ENCODE peak calls at places on chromosome 13, in eight cellular contexts. F is gastrocnemius medialis, R is colonic mucosa, V is ascending aorta, I is psoas muscle, U is thoracic aorta, A is A673, N is heart left ventricle. Y is an unnamed sample.
A peak's percentile ranks its signal among the peaks of the same experiment; 100 is the strongest.

GRCh38 chr13:37386276-37386675 is 212.3 kb downstream of the POSTN start:
- DNase-seq in N (no peak), R (no peak), U (no peak), V (no peak), I (no peak), A (no peak), F (no peak), Y (no peak)

GRCh38 chr13:40388617-40389016 is 277.8 kb downstream of the FOXO1 start:
- DNase-seq in R (peak; percentile 27), A (no peak), F (peak; percentile 48), N (no peak), I (no peak), V (peak; percentile 72), U (no peak), Y (peak; percentile 54)

GRCh38 chr13:64078480-64078936 is 2662.9 kb upstream of the PCDH20 start:
- DNase-seq in N (no peak), R (no peak), I (no peak), U (no peak), A (no peak), F (no peak), V (no peak), Y (no peak)

GRCh38 chr13:28429685-28430290 is 65.1 kb downstream of the FLT1 start:
- DNase-seq in F (no peak), I (no peak), V (no peak), U (no peak), A (peak; percentile 38), R (no peak), N (no peak), Y (no peak)

GRCh38 chr13:113629814-113630213 is 28.2 kb downstream of the ATP4B start:
- DNase-seq in R (no peak), F (no peak), I (no peak), A (no peak), N (no peak), U (no peak), V (no peak), Y (peak; percentile 32)

GRCh38 chr13:106471957-106472543 is 63.4 kb downstream of the EFNB2 start:
- DNase-seq in R (peak; percentile 69), A (no peak), I (no peak), N (no peak), U (peak; percentile 62), F (no peak), V (peak; percentile 85), Y (no peak)

GRCh38 chr13:113119822-113120189 is 2.8 kb upstream of the F10 start:
- DNase-seq in N (no peak), F (no peak), I (no peak), A (no peak), U (no peak), V (peak; percentile 50), R (no peak), Y (no peak)

GRCh38 chr13:79470666-79471065 is 10.3 kb upstream of the NDFIP2 start:
- DNase-seq in V (no peak), F (no peak), A (no peak), R (no peak), N (no peak), I (no peak), U (no peak), Y (no peak)

GRCh38 chr13:26965976-26966375 is 205.4 kb upstream of the GPR12 start:
- DNase-seq in U (no peak), V (no peak), F (no peak), N (peak; percentile 84), A (peak; percentile 69), R (no peak), I (peak; percentile 69), Y (peak; percentile 69)

GRCh38 chr13:26335158-26335557 is 81.2 kb downstream of the CDK8 start:
- DNase-seq in R (no peak), N (no peak), F (no peak), V (no peak), A (no peak), I (no peak), U (no peak), Y (no peak)

GRCh38 chr13:37009692-37010091 is 9.1 kb downstream of the EXOSC8 start:
- DNase-seq in F (no peak), U (no peak), R (no peak), I (no peak), V (no peak), A (no peak), N (no peak), Y (no peak)

GRCh38 chr13:43879323-43880181 is at the start of the genes CCDC122 and LACC1:
- DNase-seq in I (peak; percentile 90), F (peak; percentile 64), U (peak; percentile 58), N (peak; percentile 83), R (peak; percentile 78), A (peak; percentile 77), V (peak; percentile 90), Y (peak; percentile 92)

GRCh38 chr13:103246581-103247200 is 180.5 kb upstream of the SLC10A2 start:
- DNase-seq in N (no peak), R (no peak), U (no peak), I (no peak), F (no peak), A (no peak), V (no peak), Y (no peak)

GRCh38 chr13:102677122-102677521 is 17.7 kb downstream of the METTL21C start:
- DNase-seq in U (no peak), I (no peak), A (no peak), R (no peak), N (no peak), F (peak; percentile 44), V (no peak), Y (no peak)

DNA sequence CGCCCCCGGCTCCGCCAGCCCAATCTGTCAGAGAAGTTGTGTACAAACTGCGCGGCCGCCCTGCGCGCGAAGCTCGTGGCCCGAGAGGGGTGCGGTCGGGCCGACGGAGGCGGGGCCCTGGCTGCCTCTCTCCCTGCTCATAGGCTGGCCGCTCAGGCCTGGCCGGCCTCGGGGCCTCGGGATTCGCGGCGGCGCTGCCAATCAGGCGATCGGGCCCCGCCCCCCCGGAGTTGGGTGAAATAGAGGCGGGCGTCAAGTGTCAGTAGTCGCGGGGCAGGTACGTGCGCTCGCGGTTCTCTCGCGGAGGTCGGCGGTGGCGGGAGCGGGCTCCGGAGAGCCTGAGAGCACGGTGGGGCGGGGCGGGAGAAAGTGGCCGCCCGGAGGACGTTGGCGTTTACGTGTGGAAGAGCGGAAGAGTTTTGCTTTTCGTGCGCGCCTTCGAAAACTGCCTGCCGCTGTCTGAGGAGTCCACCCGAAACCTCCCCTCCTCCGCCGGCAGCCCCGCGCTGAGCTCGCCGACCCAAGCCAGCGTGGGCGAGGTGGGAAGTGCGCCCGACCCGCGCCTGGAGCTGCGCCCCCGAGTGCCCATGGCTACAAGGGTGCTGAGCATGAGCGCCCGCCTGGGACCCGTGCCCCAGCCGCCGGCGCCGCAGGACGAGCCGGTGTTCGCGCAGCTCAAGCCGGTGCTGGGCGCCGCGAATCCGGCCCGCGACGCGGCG is at the start of gene KLF5:
- DNase-seq in A (peak; percentile 98), I (peak; percentile 98), U (peak; percentile 86), F (peak; percentile 98), N (peak; percentile 95), V (peak; percentile 99), R (peak; percentile 99), Y (peak; percentile 97)
- TF ChIP-seq CTCF in A (no peak), I (no peak), U (no peak), F (no peak), N (peak; percentile 6), V (no peak), R (no peak), Y (no peak)

GRCh38 chr13:73073050-73073449 is 14.2 kb downstream of the KLF5 start:
- DNase-seq in A (peak; percentile 11), R (peak; percentile 28), N (no peak), I (no peak), V (no peak), F (no peak), U (no peak), Y (no peak)

GRCh38 chr13:73076013-73076412 is 17.2 kb downstream of the KLF5 start:
- DNase-seq in A (no peak), I (no peak), N (no peak), U (no peak), F (no peak), V (no peak), R (no peak), Y (no peak)

GRCh38 chr13:73072501-73072900 is 13.7 kb downstream of the KLF5 start:
- DNase-seq in I (no peak), A (no peak), R (peak; percentile 18), N (no peak), F (no peak), U (no peak), V (no peak), Y (no peak)

GRCh38 chr13:73075546-73075945 is 16.7 kb downstream of the KLF5 start:
- DNase-seq in I (no peak), V (no peak), U (no peak), N (no peak), F (no peak), R (peak; percentile 42), A (no peak), Y (no peak)

GRCh38 chr13:73074101-73074500 is 15.3 kb downstream of the KLF5 start:
- DNase-seq in I (no peak), N (no peak), U (no peak), F (no peak), A (peak; percentile 45), V (no peak), R (peak; percentile 12), Y (no peak)
- H3K4me1 ChIP-seq in I (no peaks in the 10 kb centered on the region), N (no peaks in the 10 kb centered on the region), U (peaks cover 12% of the 10 kb centered on the region), F (peaks cover 11% of the 10 kb centered on the region), A (peaks cover 42% of the 10 kb centered on the region), V (no peaks in the 10 kb centered on the region), R (peaks cover 5% of the 10 kb centered on the region), Y (no peaks in the 10 kb centered on the region)

GRCh38 chr13:110942248-110942981 is 27.5 kb upstream of the ANKRD10 start:
- DNase-seq in A (no peak), R (no peak), U (no peak), N (no peak), F (no peak), I (no peak), V (no peak), Y (no peak)

GRCh38 chr13:110932588-110932987 is 17.7 kb upstream of the ANKRD10 start:
- DNase-seq in R (no peak), N (no peak), A (no peak), F (no peak), V (no peak), U (no peak), I (no peak), Y (no peak)

GRCh38 chr13:110938662-110939421 is 24.0 kb upstream of the ANKRD10 start:
- DNase-seq in N (no peak), R (no peak), A (no peak), F (no peak), U (no peak), V (no peak), I (no peak), Y (no peak)

GRCh38 chr13:110937511-110938303 is 22.8 kb upstream of the ANKRD10 start:
- DNase-seq in V (no peak), I (no peak), N (no peak), F (no peak), U (no peak), A (no peak), R (no peak), Y (no peak)

DNA sequence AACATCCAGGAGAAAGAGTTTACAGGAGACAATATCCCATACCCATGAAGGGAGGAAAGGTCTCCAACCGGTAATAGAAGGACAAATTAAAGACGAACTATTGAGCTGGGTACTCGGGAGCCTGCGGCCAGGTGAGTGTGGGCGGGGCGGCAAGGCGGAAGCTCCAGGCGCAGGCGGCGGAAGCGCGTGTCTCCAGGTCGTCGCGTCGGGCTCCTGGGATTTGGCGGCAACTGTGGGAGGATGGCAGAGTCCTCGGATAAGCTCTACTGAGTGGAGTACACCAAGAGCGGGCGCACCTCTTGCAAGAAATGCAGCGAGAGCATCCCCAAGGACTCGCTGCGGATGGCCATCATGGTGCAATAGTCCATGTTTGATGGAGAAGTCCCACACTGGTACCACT is 21.6 kb upstream of the ANKRD10 start:
- DNase-seq in I (no peak), N (no peak), V (no peak), A (no peak), R (no peak), U (no peak), F (no peak), Y (no peak)
- H3K27me3 ChIP-seq in I (no peaks in the 10 kb centered on the region), N (no peaks in the 10 kb centered on the region), V (no peaks in the 10 kb centered on the region), A (no peaks in the 10 kb centered on the region), R (no peaks in the 10 kb centered on the region), U (no peaks in the 10 kb centered on the region), F (no peaks in the 10 kb centered on the region), Y (no peaks in the 10 kb centered on the region)

GRCh38 chr13:49098771-49099512 is 121.2 kb upstream of the MLNR start:
- DNase-seq in I (no peak), U (no peak), F (no peak), A (no peak), R (no peak), N (no peak), V (no peak), Y (no peak)
- TF ChIP-seq CTCF in I (peak; percentile 40), U (no peak), F (no peak), A (peak; percentile 51), R (peak; percentile 32), N (peak; percentile 53), V (no peak), Y (peak; percentile 68)